ENCODE peak calls at places on chromosomes 2 and 18, in six cellular contexts. B, H, K, O, G and D are unnamed samples.

GRCh38 chr2:230919681-230920080 is 5.4 kb downstream of the GPR55 start:
- DNase-seq in G (no peak), O (no peak), H (no peak), B (no peak), K (no peak), D (no peak)

GRCh38 chr2:46336560-46336959 is 39.4 kb downstream of the EPAS1 start:
- DNase-seq in G (no peak), B (no peak), O (no peak), K (no peak), H (no peak), D (no peak)

GRCh38 chr2:46784278-46784677 is 131.3 kb downstream of the MCFD2 start:
- DNase-seq in O (no peak), G (no peak), H (no peak), B (no peak), K (no peak), D (no peak)

GRCh38 chr2:1140389-1141003 is 189.8 kb downstream of the SNTG2 start:
- DNase-seq in B (peak), K (no peak), H (peak), G (no peak), O (peak), D (no peak)

GRCh38 chr2:230737791-230738226 is 25.2 kb downstream of the CAB39 start:
- DNase-seq in K (no peak), G (no peak), B (no peak), O (no peak), H (no peak), D (no peak)

GRCh38 chr2:79611448-79612016 is 98.7 kb downstream of the CTNNA2 start:
- DNase-seq in B (no peak), K (no peak), H (no peak), O (no peak), G (no peak), D (no peak)

GRCh38 chr2:164066095-164066494 is 330.3 kb upstream of the FIGN start:
- DNase-seq in O (no peak), H (no peak), K (no peak), B (no peak), G (no peak), D (no peak)

GRCh38 chr18:14963246-14963645 is 215.3 kb downstream of the ANKRD30B start:
- DNase-seq in O (no peak), B (no peak), H (no peak), K (no peak), G (no peak), D (no peak)

GRCh38 chr2:231094671-231095346 is 30.0 kb downstream of the HTR2B start:
- DNase-seq in H (no peak), B (no peak), O (no peak), G (no peak), K (no peak), D (no peak)

GRCh38 chr2:54572262-54572635 is 116.1 kb downstream of the SPTBN1 start:
- DNase-seq in G (no peak), K (peak), B (no peak), O (no peak), H (no peak), D (no peak)

GRCh38 chr2:168603439-168603961 is 147.4 kb downstream of the CERS6 start:
- DNase-seq in K (no peak), O (no peak), G (no peak), B (no peak), H (no peak), D (no peak)

GRCh38 chr18:24446953-24447537 is 13.4 kb upstream of the HRH4 start:
- DNase-seq in K (no peak), H (no peak), O (no peak), G (no peak), B (no peak), D (no peak)

GRCh38 chr18:5175378-5175777 is 21.7 kb downstream of the AKAIN1 start:
- DNase-seq in K (no peak), H (no peak), B (no peak), G (no peak), O (no peak), D (no peak)

GRCh38 chr2:132416080-132416911 is at the start of gene GPR39:
- DNase-seq in O (no peak), H (no peak), G (peak), K (peak), B (no peak), D (peak)

GRCh38 chr18:23871410-23871809 is 143.1 kb upstream of the TTC39C start:
- DNase-seq in B (peak), H (no peak), G (peak), O (peak), K (peak), D (peak)

GRCh38 chr2:37506407-37507068 is 162.1 kb downstream of the QPCT start:
- DNase-seq in K (peak), B (no peak), H (no peak), O (no peak), G (no peak), D (no peak)

GRCh38 chr2:22673501-22673900 is 711.5 kb upstream of the KLHL29 start:
- DNase-seq in K (no peak), G (no peak), H (no peak), B (no peak), O (no peak), D (no peak)

GRCh38 chr2:96762529-96763253 is 2.0 kb downstream of the CNNM4 start:
- DNase-seq in K (no peak), B (no peak), O (no peak), H (no peak), G (no peak), D (no peak)

GRCh38 chr2:145654156-145654555 is 1134.2 kb upstream of the ZEB2 start:
- DNase-seq in K (no peak), B (no peak), G (no peak), O (no peak), H (no peak), D (no peak)

GRCh38 chr2:237062585-237062984 is 23.1 kb upstream of the COPS8 start:
- DNase-seq in K (peak), O (no peak), B (no peak), H (no peak), G (no peak), D (no peak)

GRCh38 chr2:232211743-232212686 is 166.5 kb upstream of the ALPP start:
- DNase-seq in H (no peak), K (no peak), O (no peak), G (no peak), B (no peak), D (no peak)

GRCh38 chr2:201733544-201733943 is 35.1 kb upstream of the MPP4 start:
- DNase-seq in H (no peak), B (no peak), O (no peak), G (no peak), K (peak), D (no peak)

GRCh38 chr2:207725815-207726578 is 14.6 kb downstream of the CCNYL1 start:
- DNase-seq in H (no peak), B (no peak), G (no peak), K (no peak), O (no peak), D (no peak)

GRCh38 chr2:11582526-11583202 is 48.8 kb downstream of the GREB1 start:
- DNase-seq in G (no peak), H (peak), K (peak), B (peak), O (peak), D (no peak)

GRCh38 chr2:68454719-68455118 is 12.4 kb downstream of the FBXO48 start:
- DNase-seq in H (no peak), B (no peak), G (no peak), O (no peak), K (no peak), D (no peak)

GRCh38 chr2:20373241-20373640 is 22.6 kb upstream of the PUM2 start:
- DNase-seq in O (no peak), G (no peak), K (no peak), B (no peak), H (no peak), D (no peak)